ENCODE peak calls at places on chromosomes 12 and 14, in nine cellular contexts. R is AG09319; W is keratinocyte; I is HFF-Myc; X is OCI-LY7; Y is mesothelial cell of epicardium; P is esophagus squamous epithelium; H is endothelial cell; J is CD8-positive, alpha-beta T cell. C is an unnamed sample.

GRCh38 chr12:71441836-71442566 is 2.4 kb downstream of the LGR5 start:
- DNase-seq in R (no peak), W (no peak), I (no peak), X (no peak), Y (no peak), P (no peak), H (no peak), J (no peak), C (no peak)

GRCh38 chr14:53032161-53032803 is 81.4 kb upstream of the FERMT2 start:
- DNase-seq in R (peak; percentile 56), W (no peak), I (peak; percentile 67), X (no peak), Y (no peak), P (no peak), H (no peak), J (no peak), C (peak; percentile 67)

GRCh38 chr12:67969134-67969782 is 20.0 kb upstream of the IFNG-AS1 start:
- DNase-seq in R (no peak), W (no peak), I (no peak), X (no peak), Y (no peak), P (no peak), H (no peak), J (no peak), C (no peak)

GRCh38 chr14:95981939-95982338 is 57.2 kb upstream of the C14orf132 start:
- DNase-seq in R (no peak), W (no peak), I (no peak), X (no peak), Y (no peak), P (no peak), H (no peak), J (no peak), C (no peak)

GRCh38 chr12:5258498-5258897 is 173.4 kb upstream of the NTF3 start:
- DNase-seq in R (no peak), W (peak; percentile 5), I (no peak), X (no peak), Y (no peak), P (no peak), H (no peak), J (no peak), C (no peak)

GRCh38 chr14:71651228-71651627 is 281.0 kb upstream of the RGS6 start:
- DNase-seq in R (peak; percentile 78), W (no peak), I (peak; percentile 83), X (no peak), Y (no peak), P (no peak), H (no peak), J (no peak), C (peak; percentile 45)

GRCh38 chr14:90773196-90773486 is 43.1 kb downstream of the TTC7B start:
- DNase-seq in R (no peak), W (no peak), I (no peak), X (no peak), Y (no peak), P (no peak), H (no peak), J (no peak), C (no peak)

GRCh38 chr14:58749066-58749669 is 111.4 kb downstream of the DACT1 start:
- DNase-seq in R (peak; percentile 66), W (no peak), I (peak; percentile 83), X (no peak), Y (no peak), P (no peak), H (no peak), J (no peak), C (peak; percentile 87)

GRCh38 chr12:124454735-124455134 is 112.7 kb downstream of the NCOR2 start:
- DNase-seq in R (no peak), W (no peak), I (no peak), X (no peak), Y (no peak), P (no peak), H (no peak), J (no peak), C (no peak)

GRCh38 chr12:98618952-98619351 is 25.5 kb downstream of the SLC25A3 start:
- DNase-seq in R (peak; percentile 36), W (no peak), I (no peak), X (no peak), Y (no peak), P (no peak), H (no peak), J (no peak), C (no peak)

GRCh38 chr12:100733817-100734593 is 60.6 kb upstream of the ANO4 start:
- DNase-seq in R (no peak), W (no peak), I (no peak), X (no peak), Y (no peak), P (no peak), H (peak; percentile 20), J (no peak), C (no peak)

GRCh38 chr14:101962503-101962874 is 1.9 kb upstream of the DYNC1H1 start:
- DNase-seq in R (peak; percentile 56), W (peak; percentile 56), I (peak; percentile 84), X (no peak), Y (peak; percentile 61), P (no peak), H (no peak), J (no peak), C (peak; percentile 61)

GRCh38 chr12:10179871-10180270 is 1.0 kb downstream of the TMEM52B start:
- DNase-seq in R (no peak), W (no peak), I (no peak), X (no peak), Y (no peak), P (no peak), H (no peak), J (no peak), C (no peak)

GRCh38 chr12:91417649-91418048 is 235.0 kb upstream of the DCN start:
- DNase-seq in R (no peak), W (no peak), I (no peak), X (no peak), Y (no peak), P (no peak), H (no peak), J (no peak), C (no peak)

GRCh38 chr14:50039734-50040400 is 76.5 kb downstream of the VCPKMT start:
- DNase-seq in R (no peak), W (no peak), I (no peak), X (no peak), Y (no peak), P (no peak), H (no peak), J (no peak), C (no peak)

GRCh38 chr12:95277139-95277538 is 59.5 kb downstream of the VEZT start:
- DNase-seq in R (peak; percentile 42), W (no peak), I (peak; percentile 81), X (no peak), Y (no peak), P (no peak), H (no peak), J (no peak), C (no peak)

DNA sequence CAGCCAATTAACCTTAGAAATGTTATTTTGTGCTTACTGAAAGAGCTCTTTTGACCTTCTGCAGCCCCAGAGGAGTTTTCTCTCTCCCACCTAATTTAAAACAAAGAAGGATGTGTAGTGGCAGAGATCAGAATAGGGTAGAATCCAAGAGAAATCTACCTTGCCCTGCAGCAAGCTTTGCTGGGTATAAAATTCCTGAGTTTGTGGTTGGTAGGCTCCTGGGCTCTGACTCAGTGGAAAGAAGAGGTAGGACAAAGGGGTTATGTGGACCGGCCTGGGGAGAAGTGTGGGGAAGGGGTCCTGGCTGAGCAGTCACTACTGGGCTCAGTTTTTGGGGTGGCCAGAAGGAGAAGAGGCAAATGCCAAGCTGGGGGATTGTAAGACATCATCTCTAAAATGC is 46.8 kb downstream of the IRF2BPL start:
- DNase-seq in R (no peak), W (no peak), I (no peak), X (no peak), Y (no peak), P (no peak), H (no peak), J (no peak), C (no peak)
- TF ChIP-seq CTCF in R (no peak), W (no peak), I (no peak), X (no peak), Y (no peak), P (no peak), H (no peak), J (no peak), C (no peak)

GRCh38 chr12:49720214-49720613 is 13.0 kb upstream of the FMNL3 start:
- DNase-seq in R (no peak), W (no peak), I (no peak), X (peak; percentile 15), Y (no peak), P (no peak), H (no peak), J (no peak), C (no peak)
- TF ChIP-seq CTCF in R (peak; percentile 24), W (peak; percentile 11), I (no peak), X (peak; percentile 46), Y (no peak), P (no peak), H (no peak), J (no peak), C (no peak)

DNA sequence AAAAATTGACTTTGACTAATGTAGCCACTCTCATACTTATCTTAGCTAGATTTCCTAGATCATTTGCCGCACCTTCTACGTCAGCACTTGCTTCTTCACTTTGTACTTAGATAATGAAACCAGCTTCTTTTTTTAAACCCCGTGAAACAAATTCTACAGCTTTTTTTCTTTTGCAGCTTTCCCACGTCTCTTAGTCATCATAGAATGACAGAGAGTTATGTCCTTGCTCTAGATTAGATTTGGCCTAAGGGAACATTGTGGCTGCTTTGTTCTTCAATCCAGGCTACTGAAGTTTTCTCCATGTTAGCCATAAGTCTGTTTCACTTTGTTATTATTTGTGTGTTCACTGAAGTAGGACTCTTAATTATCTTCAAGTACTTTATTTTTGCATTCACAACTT is 94.9 kb downstream of the SLCO1A2 start:
- DNase-seq in R (no peak), W (no peak), I (no peak), X (no peak), Y (no peak), P (no peak), H (no peak), J (no peak), C (no peak)
- TF ChIP-seq CTCF in R (no peak), W (no peak), I (no peak), X (no peak), Y (no peak), P (no peak), H (no peak), J (no peak), C (no peak)

GRCh38 chr12:32331133-32331532 is 68.2 kb upstream of the FGD4 start:
- DNase-seq in R (no peak), W (peak; percentile 23), I (no peak), X (no peak), Y (no peak), P (no peak), H (no peak), J (no peak), C (no peak)

GRCh38 chr12:32332446-32332845 is 66.9 kb upstream of the FGD4 start:
- DNase-seq in R (no peak), W (no peak), I (no peak), X (no peak), Y (no peak), P (no peak), H (no peak), J (no peak), C (no peak)

GRCh38 chr12:32336261-32336660 is 63.1 kb upstream of the FGD4 start:
- DNase-seq in R (no peak), W (no peak), I (no peak), X (no peak), Y (no peak), P (no peak), H (no peak), J (no peak), C (no peak)

DNA sequence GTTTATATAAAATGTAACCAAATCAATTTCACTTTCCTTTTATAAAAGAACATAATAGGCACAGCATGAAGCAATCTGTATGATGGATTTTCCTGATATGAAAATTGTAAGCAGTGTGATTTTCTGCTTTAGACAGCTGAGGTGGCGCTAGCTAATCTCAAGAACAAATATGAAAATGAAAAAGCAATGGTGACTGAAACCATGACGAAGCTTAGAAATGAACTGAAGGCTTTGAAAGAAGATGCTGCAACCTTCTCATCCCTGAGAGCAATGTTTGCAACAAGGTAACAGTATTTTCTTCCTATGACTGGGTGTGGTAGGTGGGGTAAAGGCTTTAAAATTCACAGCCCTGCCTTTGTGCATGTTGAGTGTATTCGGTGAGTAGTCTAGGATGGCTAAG is 65.0 kb upstream of the FGD4 start:
- DNase-seq in R (no peak), W (no peak), I (no peak), X (no peak), Y (no peak), P (no peak), H (no peak), J (no peak), C (no peak)
- TF ChIP-seq CTCF in R (no peak), W (no peak), I (no peak), X (no peak), Y (no peak), P (no peak), H (no peak), J (no peak), C (no peak)

C was measured in kidney epithelial cell.